ENCODE peak calls at places on chromosomes 7 and 10, in six cellular contexts. L is GM23248; Y is upper lobe of right lung; N is left ventricle myocardium inferior; Z is effector memory CD4-positive, alpha-beta T cell; U is IMR-90. K is an unnamed sample. For H3K27me3, the result is how much of the 10 kb centered on the place peaks cover.

GRCh38 chr7:155818154-155818819 is 6.0 kb upstream of the SHH start:
- DNase-seq in L (no peak), Y (peak), N (no peak), Z (no peak), U (no peak), K (no peak)

GRCh38 chr7:116876664-116877442 is 14.5 kb downstream of the CAPZA2 start:
- DNase-seq in L (no peak), Y (no peak), N (peak), Z (no peak), U (peak), K (no peak)

GRCh38 chr10:115580239-115580638 is 487.1 kb downstream of the ATRNL1 start:
- DNase-seq in L (no peak), Y (no peak), N (no peak), Z (no peak), U (no peak), K (no peak)

GRCh38 chr7:73971701-73972341 is 56.2 kb upstream of the ELN start:
- DNase-seq in L (no peak), Y (peak), N (no peak), Z (no peak), U (no peak), K (no peak)

GRCh38 chr7:30206942-30207341 is 72.2 kb downstream of the MTURN start:
- DNase-seq in L (no peak), Y (no peak), N (no peak), Z (no peak), U (no peak), K (peak)

GRCh38 chr10:29923416-29923970 is 135.9 kb downstream of the JCAD start:
- DNase-seq in L (no peak), Y (no peak), N (no peak), Z (no peak), U (no peak), K (no peak)

GRCh38 chr7:16309129-16309528 is 112.2 kb downstream of the CRPPA start:
- DNase-seq in L (no peak), Y (no peak), N (no peak), Z (no peak), U (no peak), K (no peak)

GRCh38 chr7:124930655-124931597 is 1.3 kb upstream of the POT1 start:
- DNase-seq in L (no peak), Y (no peak), N (no peak), Z (no peak), U (no peak), K (no peak)

GRCh38 chr7:548401-548800 is 28.8 kb upstream of the PDGFA start:
- DNase-seq in L (no peak), Y (no peak), N (no peak), Z (no peak), U (no peak), K (no peak)

GRCh38 chr10:43816351-43817321 is 168.0 kb upstream of the ZNF32 start:
- DNase-seq in L (peak), Y (no peak), N (no peak), Z (peak), U (peak), K (no peak)

GRCh38 chr7:34928052-34928451 is 109.2 kb downstream of the DPY19L1 start:
- DNase-seq in L (peak), Y (peak), N (no peak), Z (no peak), U (no peak), K (no peak)

GRCh38 chr10:122853665-122854313 is 8.1 kb upstream of the CUZD1 start:
- DNase-seq in L (peak), Y (no peak), N (no peak), Z (no peak), U (peak), K (no peak)

GRCh38 chr10:70984986-70985719 is 96.8 kb upstream of the PCBD1 start:
- DNase-seq in L (no peak), Y (no peak), N (no peak), Z (no peak), U (no peak), K (no peak)

GRCh38 chr10:125113661-125114388 is 46.5 kb downstream of the CTBP2 start:
- DNase-seq in L (peak), Y (peak), N (no peak), Z (no peak), U (no peak), K (no peak)

GRCh38 chr10:29980084-29980483 is 79.3 kb downstream of the JCAD start:
- DNase-seq in L (no peak), Y (no peak), N (peak), Z (no peak), U (no peak), K (no peak)

GRCh38 chr10:111076682-111077661 is at the start of gene ADRA2A:
- DNase-seq in L (peak), Y (peak), N (peak), Z (no peak), U (peak), K (no peak)
- H3K27ac ChIP-seq in L (no peak), Y (no peak), N (peak), Z (no peak), U (no peak), K (peak)

GRCh38 chr7:157687845-157688244 is 351.0 kb downstream of the DNAJB6 start:
- DNase-seq in L (no peak), Y (no peak), N (no peak), Z (no peak), U (no peak), K (no peak)
- H3K27me3 ChIP-seq in L (half or more), Y (half or more), N (half or more), Z (half or more), U (under half), K (under half)

GRCh38 chr10:133257489-133258065 is 19.1 kb downstream of the ADAM8 start:
- DNase-seq in L (peak), Y (peak), N (peak), Z (no peak), U (no peak), K (no peak)
- H3K4me3 ChIP-seq in L (no peak), Y (no peak), N (peak), Z (no peak), U (no peak), K (no peak)

DNA sequence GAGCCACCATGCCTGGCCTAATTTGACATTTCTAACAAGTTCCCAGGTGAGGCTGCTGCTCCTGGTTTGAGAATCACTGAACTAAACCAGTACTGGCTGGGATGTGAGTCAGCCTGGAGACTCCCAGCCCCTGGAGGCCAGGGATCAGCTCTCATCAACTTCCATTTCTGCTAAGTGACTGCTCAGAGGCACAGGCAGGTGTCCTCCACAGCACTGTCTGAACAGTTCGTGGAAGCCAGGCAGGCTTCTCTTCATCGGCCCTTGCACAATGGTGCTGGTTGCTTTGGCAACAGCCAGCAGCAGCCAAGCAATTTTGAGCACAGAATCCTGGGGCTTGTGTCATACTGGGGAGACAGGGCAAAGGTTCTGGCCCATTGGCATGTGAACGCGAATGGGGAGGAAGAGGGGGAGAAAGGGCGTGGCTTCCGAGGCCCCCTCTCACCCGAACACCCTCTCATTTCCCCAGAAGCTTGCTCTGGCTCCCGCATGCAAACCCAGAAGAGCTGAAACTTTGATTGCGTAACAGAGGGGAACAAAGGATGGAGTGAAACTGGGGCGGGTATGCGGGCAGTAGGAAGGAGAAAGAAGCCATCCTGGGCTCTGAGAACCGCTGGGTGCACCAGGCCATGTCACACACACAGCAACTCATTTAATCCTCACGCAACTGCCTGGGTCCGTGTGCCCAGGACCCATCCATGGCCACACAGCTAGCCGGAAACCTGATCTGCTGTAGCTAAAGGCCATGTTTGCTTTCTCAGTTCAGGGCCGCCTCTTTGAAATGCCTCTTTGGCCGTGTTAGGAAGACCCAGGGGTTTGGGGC is 9.0 kb upstream of the POR start:
- DNase-seq in L (peak), Y (peak), N (peak), Z (no peak), U (peak), K (peak)
- H3K27ac ChIP-seq in L (no peak), Y (peak), N (peak), Z (no peak), U (no peak), K (peak)

GRCh38 chr10:37871143-37871542 is 13.7 kb upstream of the ZNF248 start:
- DNase-seq in L (no peak), Y (no peak), N (no peak), Z (no peak), U (no peak), K (no peak)

GRCh38 chr10:37871568-37872251 is 14.3 kb upstream of the ZNF248 start:
- DNase-seq in L (no peak), Y (no peak), N (no peak), Z (no peak), U (no peak), K (no peak)

GRCh38 chr10:37860494-37861190 is 3.2 kb upstream of the ZNF248 start:
- DNase-seq in L (peak), Y (no peak), N (no peak), Z (no peak), U (peak), K (no peak)

GRCh38 chr10:37865264-37865663 is 7.9 kb upstream of the ZNF248 start:
- DNase-seq in L (peak), Y (no peak), N (no peak), Z (no peak), U (peak), K (no peak)

DNA sequence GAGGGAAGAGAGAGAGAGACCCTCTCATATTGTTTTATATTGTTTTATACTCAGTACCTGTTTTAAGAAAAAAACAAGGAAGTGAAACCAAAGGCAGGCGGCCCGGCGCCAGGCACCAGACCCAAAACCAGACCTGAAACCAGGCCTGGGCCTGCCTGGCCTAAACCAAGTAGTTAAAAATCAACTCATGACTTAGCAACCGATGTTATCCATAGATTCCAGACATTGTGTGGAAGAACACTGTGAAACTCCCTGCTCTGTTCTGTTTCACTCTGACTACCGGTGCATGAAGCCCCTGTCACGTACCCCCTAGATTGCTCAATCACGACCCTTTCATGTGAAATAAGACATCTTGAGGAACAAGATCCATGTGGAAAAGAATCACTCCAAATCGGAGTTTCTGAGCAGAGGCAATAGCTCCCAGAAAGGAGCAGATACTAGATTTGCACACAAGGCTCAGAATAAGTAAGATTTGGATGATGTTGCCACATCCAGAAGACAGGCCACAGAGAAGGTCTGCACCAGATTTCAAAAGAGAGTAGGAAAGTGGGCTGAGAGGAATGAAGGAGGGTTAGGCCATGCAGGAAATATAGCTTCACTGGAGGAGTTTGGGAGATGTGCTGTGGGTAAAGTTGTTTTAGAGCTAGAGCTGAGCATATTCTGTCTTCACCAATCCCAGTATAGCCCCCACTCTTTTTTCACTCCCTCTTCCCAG is 8.7 kb upstream of the ZNF248 start:
- DNase-seq in L (no peak), Y (no peak), N (no peak), Z (no peak), U (no peak), K (no peak)
- H3K27me3 ChIP-seq in L (under half), Y (under half), N (under half), Z (under half), U (under half), K (under half)

GRCh38 chr10:95289921-95290421 is 832 bp downstream of the PDLIM1 start:
- DNase-seq in L (peak), Y (no peak), N (no peak), Z (no peak), U (no peak), K (no peak)

GRCh38 chr10:95288273-95288672 is 2.5 kb downstream of the PDLIM1 start:
- DNase-seq in L (no peak), Y (no peak), N (no peak), Z (no peak), U (no peak), K (no peak)

GRCh38 chr10:95290446-95290800 is 380 bp downstream of the PDLIM1 start:
- DNase-seq in L (peak), Y (no peak), N (peak), Z (no peak), U (no peak), K (no peak)

GRCh38 chr10:95290801-95291633 is at the start of gene PDLIM1:
- DNase-seq in L (peak), Y (peak), N (peak), Z (no peak), U (peak), K (no peak)

GRCh38 chr10:95289003-95289920 is 1.5 kb downstream of the PDLIM1 start:
- DNase-seq in L (peak), Y (no peak), N (no peak), Z (no peak), U (no peak), K (no peak)
- H3K4me3 ChIP-seq in L (peak), Y (peak), N (peak), Z (no peak), U (peak), K (peak)

GRCh38 chr7:141710301-141710700 is 2.1 kb downstream of the WEE2 start:
- DNase-seq in L (no peak), Y (no peak), N (no peak), Z (no peak), U (no peak), K (no peak)
- H3K27ac ChIP-seq in L (no peak), Y (no peak), N (no peak), Z (no peak), U (no peak), K (no peak)

DNA sequence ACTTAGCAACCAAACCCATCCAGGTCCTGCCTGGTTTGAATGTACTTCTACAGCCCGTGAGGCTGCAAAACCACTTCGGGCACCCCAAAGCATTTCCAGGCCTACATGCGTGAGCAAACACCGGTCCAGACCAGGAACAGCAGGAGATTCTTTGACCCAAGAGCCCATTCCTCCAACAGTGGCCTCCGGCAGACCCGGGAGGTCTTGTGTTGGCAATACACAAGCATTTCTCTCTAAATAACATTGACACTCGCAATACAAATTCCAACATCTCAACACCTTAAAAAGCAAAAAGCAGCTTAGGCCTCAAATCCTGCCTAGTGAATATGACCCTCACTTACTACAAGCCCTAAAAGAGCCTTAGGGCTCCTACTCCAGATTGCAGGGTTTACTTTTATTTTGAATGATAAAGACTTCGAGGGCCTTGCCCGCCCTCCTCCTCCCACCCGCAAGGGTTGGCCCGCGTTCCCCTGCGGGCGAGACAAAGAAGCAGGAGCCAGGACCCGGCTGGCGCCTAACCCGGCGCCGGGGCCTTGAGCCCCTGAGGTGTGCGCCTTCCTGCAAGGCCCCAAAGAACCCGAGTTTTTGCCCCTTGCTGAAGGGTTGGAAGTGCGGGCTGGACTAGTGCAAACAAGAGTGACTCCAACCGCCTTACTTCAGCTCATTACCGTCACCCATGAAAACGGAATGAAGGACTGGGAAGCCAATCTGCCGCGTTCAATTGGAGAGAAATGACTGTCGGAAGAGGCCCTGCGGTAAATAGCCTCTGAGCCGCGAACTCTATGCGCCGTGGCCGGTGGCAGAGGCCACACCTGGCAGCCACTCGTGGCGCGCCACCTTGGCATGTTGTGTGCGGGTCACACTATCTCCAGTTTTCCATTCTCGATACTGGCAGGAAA is 3.4 kb upstream of the DLX6 start:
- DNase-seq in L (no peak), Y (no peak), N (no peak), Z (no peak), U (no peak), K (no peak)
- H3K27me3 ChIP-seq in L (half or more), Y (half or more), N (half or more), Z (half or more), U (half or more), K (under half)

DNA sequence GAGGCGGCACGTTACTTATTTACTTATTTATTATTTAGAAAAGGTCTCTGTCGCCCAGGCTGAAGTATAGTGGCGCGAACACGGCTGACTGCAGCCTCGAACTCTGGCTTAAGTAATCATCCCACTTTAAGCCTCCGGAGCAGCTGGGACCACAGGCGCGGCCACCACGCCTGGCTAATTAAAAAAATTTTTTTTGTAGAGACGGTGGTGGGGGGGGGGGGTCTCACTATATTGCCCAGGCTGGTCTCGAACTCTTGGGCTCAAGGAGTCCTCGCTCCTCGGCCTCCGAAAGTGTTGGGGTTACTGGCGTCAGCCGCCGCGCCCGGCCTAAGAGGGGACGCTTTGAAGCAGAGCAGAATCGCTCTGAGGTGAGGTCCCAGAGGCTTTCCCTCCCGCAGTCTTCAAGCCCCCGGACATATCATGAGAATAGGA is 675 bp upstream of the FRAT2 start:
- DNase-seq in L (no peak), Y (peak), N (no peak), Z (no peak), U (no peak), K (no peak)
- H3K4me3 ChIP-seq in L (peak), Y (peak), N (peak), Z (peak), U (peak), K (peak)

GRCh38 chr7:80372415-80372814 is 139.4 kb downstream of the GNAT3 start:
- DNase-seq in L (peak), Y (no peak), N (no peak), Z (no peak), U (peak), K (no peak)
- H3K27ac ChIP-seq in L (no peak), Y (no peak), N (no peak), Z (no peak), U (peak), K (no peak)